ENCODE peak calls at places on chromosome 17, in five cellular contexts. L is fibroblast of lung, H is testis, U is HAP-1, W is right cardiac atrium. C is an unnamed sample.

GRCh38 chr17:1153795-1154546 is 25.8 kb downstream of the ABR start:
- DNase-seq in L (peak; percentile 84), H (peak; percentile 76), U (peak; percentile 60), W (peak; percentile 96), C (no peak)

GRCh38 chr17:60173304-60173807 is 23.6 kb downstream of the CA4 start:
- DNase-seq in L (no peak), H (no peak), U (peak; percentile 62), W (no peak), C (no peak)

GRCh38 chr17:5975651-5976050 is 94.5 kb upstream of the WSCD1 start:
- DNase-seq in L (no peak), H (no peak), U (no peak), W (no peak), C (no peak)

GRCh38 chr17:6135996-6136395 is 65.8 kb downstream of the WSCD1 start:
- DNase-seq in L (no peak), H (no peak), U (no peak), W (no peak), C (no peak)

GRCh38 chr17:62017496-62017895 is 47.6 kb downstream of the MED13 start:
- DNase-seq in L (peak; percentile 56), H (no peak), U (no peak), W (no peak), C (no peak)

GRCh38 chr17:35660902-35661301 is 70.5 kb upstream of the RASL10B start:
- DNase-seq in L (no peak), H (no peak), U (no peak), W (no peak), C (no peak)

GRCh38 chr17:38879878-38880727 is 10.2 kb downstream of the LASP1 start:
- DNase-seq in L (peak; percentile 86), H (peak; percentile 50), U (peak; percentile 76), W (peak; percentile 88), C (peak; percentile 73)

GRCh38 chr17:9893606-9894005 is 11.5 kb downstream of the RCVRN start:
- DNase-seq in L (no peak), H (no peak), U (no peak), W (no peak), C (no peak)

GRCh38 chr17:17694229-17695081 is 13.2 kb downstream of the RAI1 start:
- DNase-seq in L (peak; percentile 60), H (peak; percentile 85), U (peak; percentile 77), W (peak; percentile 92), C (peak; percentile 72)

GRCh38 chr17:41814195-41814594 is 1.4 kb downstream of the FKBP10 start:
- DNase-seq in L (peak; percentile 52), H (no peak), U (no peak), W (peak; percentile 28), C (peak; percentile 85)

GRCh38 chr17:58381124-58381838 is 29.3 kb upstream of the SUPT4H1 start:
- DNase-seq in L (no peak), H (no peak), U (no peak), W (no peak), C (no peak)

GRCh38 chr17:29710891-29711418 is 88.2 kb upstream of the CORO6 start:
- DNase-seq in L (peak; percentile 42), H (no peak), U (no peak), W (no peak), C (no peak)

GRCh38 chr17:31216053-31216751 is 80.8 kb downstream of the OMG start:
- DNase-seq in L (peak; percentile 89), H (no peak), U (peak; percentile 24), W (no peak), C (no peak)

GRCh38 chr17:791807-792206 is 9.7 kb downstream of the MRM3 start:
- DNase-seq in L (no peak), H (no peak), U (no peak), W (no peak), C (no peak)

GRCh38 chr17:44235583-44235936 is 16.1 kb upstream of the UBTF start:
- DNase-seq in L (no peak), H (no peak), U (no peak), W (no peak), C (peak; percentile 22)

GRCh38 chr17:21549107-21549687 is 143.1 kb upstream of the KCNJ18 start:
- DNase-seq in L (peak; percentile 51), H (no peak), U (no peak), W (no peak), C (no peak)

GRCh38 chr17:64775701-64776570 is 113.8 kb upstream of the SMURF2 start:
- DNase-seq in L (no peak), H (no peak), U (no peak), W (peak; percentile 48), C (no peak)

GRCh38 chr17:43183921-43184320 is 12.9 kb downstream of the NBR1 start:
- DNase-seq in L (no peak), H (no peak), U (no peak), W (no peak), C (peak; percentile 85)

GRCh38 chr17:45228985-45229517 is 7.4 kb downstream of the FMNL1 start:
- DNase-seq in L (peak; percentile 96), H (peak; percentile 70), U (no peak), W (peak; percentile 94), C (peak; percentile 39)

GRCh38 chr17:46802831-46803230 is 15.7 kb downstream of the WNT3 start:
- DNase-seq in L (no peak), H (no peak), U (no peak), W (no peak), C (no peak)

GRCh38 chr17:10099051-10099571 is 99.3 kb downstream of the GAS7 start:
- DNase-seq in L (peak; percentile 83), H (no peak), U (no peak), W (peak; percentile 63), C (no peak)

GRCh38 chr17:34575182-34575581 is 4.2 kb upstream of the TMEM132E start:
- DNase-seq in L (no peak), H (no peak), U (no peak), W (no peak), C (no peak)

GRCh38 chr17:40511667-40512221 is 10.3 kb upstream of the TNS4 start:
- DNase-seq in L (no peak), H (no peak), U (no peak), W (no peak), C (no peak)

GRCh38 chr17:2784864-2785263 is 11.4 kb upstream of the RAP1GAP2 start:
- DNase-seq in L (no peak), H (no peak), U (no peak), W (no peak), C (no peak)

GRCh38 chr17:73865825-73866224 is 221.6 kb upstream of the SDK2 start:
- DNase-seq in L (no peak), H (no peak), U (no peak), W (no peak), C (no peak)

GRCh38 chr17:9230346-9230745 is 209.0 kb downstream of the NTN1 start:
- DNase-seq in L (peak; percentile 52), H (no peak), U (no peak), W (peak; percentile 33), C (no peak)

GRCh38 chr17:61974115-61974514 is 46.3 kb upstream of the INTS2 start:
- DNase-seq in L (no peak), H (no peak), U (no peak), W (no peak), C (no peak)

GRCh38 chr17:72497915-72498314 is 377.1 kb downstream of the SOX9 start:
- DNase-seq in L (no peak), H (no peak), U (no peak), W (no peak), C (no peak)
- H3K4me1 ChIP-seq in L (peaks cover 4% of the 10 kb centered on the region), H (no peaks in the 10 kb centered on the region), U (no peaks in the 10 kb centered on the region), W (no peaks in the 10 kb centered on the region), C (peaks cover 15% of the 10 kb centered on the region)

GRCh38 chr17:75931062-75931461 is 9.8 kb downstream of the FBF1 start:
- DNase-seq in L (no peak), H (no peak), U (no peak), W (no peak), C (no peak)
- H3K4me1 ChIP-seq in L (no peaks in the 10 kb centered on the region), H (peaks cover 6% of the 10 kb centered on the region), U (no peaks in the 10 kb centered on the region), W (no peaks in the 10 kb centered on the region), C (no peaks in the 10 kb centered on the region)

GRCh38 chr17:80257716-80258213 is 2.9 kb upstream of the RNF213 start:
- DNase-seq in L (no peak), H (no peak), U (no peak), W (peak; percentile 64), C (no peak)
- H3K4me1 ChIP-seq in L (peaks cover 14% of the 10 kb centered on the region), H (peaks cover 18% of the 10 kb centered on the region), U (peaks cover 14% of the 10 kb centered on the region), W (peaks cover 2% of the 10 kb centered on the region), C (peaks cover 43% of the 10 kb centered on the region)

GRCh38 chr17:76270770-76271668 is 5.9 kb downstream of the UBALD2 start:
- DNase-seq in L (no peak), H (no peak), U (no peak), W (peak; percentile 55), C (no peak)

GRCh38 chr17:76268015-76268749 is 3.0 kb downstream of the UBALD2 start:
- DNase-seq in L (peak; percentile 75), H (peak; percentile 57), U (no peak), W (peak; percentile 92), C (peak; percentile 51)

GRCh38 chr17:76268991-76269981 is 4.1 kb downstream of the UBALD2 start:
- DNase-seq in L (no peak), H (no peak), U (no peak), W (peak; percentile 55), C (no peak)

GRCh38 chr17:76271669-76272540 is 6.8 kb downstream of the UBALD2 start:
- DNase-seq in L (no peak), H (no peak), U (no peak), W (peak; percentile 63), C (peak; percentile 62)

GRCh38 chr17:76270127-76270592 is 5.0 kb downstream of the UBALD2 start:
- DNase-seq in L (no peak), H (no peak), U (no peak), W (peak; percentile 47), C (no peak)
- H3K4me1 ChIP-seq in L (peaks cover 12% of the 10 kb centered on the region), H (peaks cover 32% of the 10 kb centered on the region), U (peaks cover 8% of the 10 kb centered on the region), W (peaks cover 20% of the 10 kb centered on the region), C (peaks cover 44% of the 10 kb centered on the region)

DNA sequence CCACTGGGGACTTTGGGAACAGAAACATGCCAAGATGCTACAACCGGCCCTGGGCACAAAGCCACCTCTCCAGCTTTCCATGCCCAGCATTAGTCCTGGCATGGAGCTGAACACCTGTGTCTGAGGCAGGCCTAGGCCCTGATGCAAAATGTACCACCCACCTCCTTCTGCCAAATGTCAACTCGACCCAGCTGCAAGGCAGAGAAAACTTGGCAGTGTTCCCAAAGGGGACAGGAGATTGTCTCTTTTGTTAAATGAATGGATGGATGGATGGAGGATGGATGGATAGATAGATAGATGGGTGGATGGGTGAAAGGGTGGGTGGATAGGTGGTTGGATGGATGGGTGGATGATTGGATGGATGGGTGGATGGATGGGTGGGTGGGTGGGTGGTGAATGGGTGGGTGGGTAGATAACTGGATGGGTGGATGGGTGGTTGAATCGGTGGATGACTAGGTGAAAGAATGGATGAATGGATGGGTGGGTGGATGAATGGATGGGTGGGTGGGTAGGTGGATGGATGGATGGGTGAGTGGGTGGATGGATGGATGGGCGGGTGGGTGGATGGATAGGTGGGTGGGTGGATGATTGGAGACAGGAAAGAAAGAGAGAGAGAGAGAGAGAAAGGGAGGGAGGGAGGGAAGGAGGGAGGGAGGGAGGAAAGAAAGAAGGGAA is 73.4 kb upstream of the TNRC6C start:
- DNase-seq in L (no peak), H (no peak), U (no peak), W (peak; percentile 39), C (no peak)
- H3K4me1 ChIP-seq in L (no peaks in the 10 kb centered on the region), H (peaks cover 37% of the 10 kb centered on the region), U (peaks cover 11% of the 10 kb centered on the region), W (peaks cover 21% of the 10 kb centered on the region), C (peaks cover 38% of the 10 kb centered on the region)

GRCh38 chr17:50198026-50198669 is 3.3 kb downstream of the COL1A1 start:
- DNase-seq in L (peak; percentile 69), H (peak; percentile 76), U (peak; percentile 74), W (peak; percentile 80), C (peak; percentile 53)
- H3K4me1 ChIP-seq in L (peaks cover 33% of the 10 kb centered on the region), H (peaks cover 13% of the 10 kb centered on the region), U (peaks cover 4% of the 10 kb centered on the region), W (no peaks in the 10 kb centered on the region), C (peaks cover 12% of the 10 kb centered on the region)

GRCh38 chr17:3894188-3894587 is 1.3 kb upstream of the CAMKK1 start:
- DNase-seq in L (no peak), H (no peak), U (no peak), W (peak; percentile 28), C (no peak)
- H3K4me1 ChIP-seq in L (peaks cover 5% of the 10 kb centered on the region), H (peaks cover 53% of the 10 kb centered on the region), U (peaks cover 9% of the 10 kb centered on the region), W (peaks cover 20% of the 10 kb centered on the region), C (peaks cover 62% of the 10 kb centered on the region)